ENCODE peak calls at places on chromosomes 1 and 21, in five cellular contexts. N is breast epithelium, W is lower leg skin, A is HFF-Myc, L is heart right ventricle. G is an unnamed sample.

GRCh38 chr1:204769997-204770396 is 84.5 kb upstream of the LRRN2 start:
- DNase-seq in N (no peak), W (no peak), A (no peak), L (no peak), G (no peak)

GRCh38 chr1:247358920-247359319 is 27.3 kb upstream of the ZNF496 start:
- DNase-seq in N (no peak), W (no peak), A (no peak), L (no peak), G (no peak)

GRCh38 chr1:67618285-67619018 is 66.5 kb upstream of the GADD45A start:
- DNase-seq in N (peak), W (peak), A (peak), L (peak), G (no peak)

GRCh38 chr1:30638086-30638485 is 85.3 kb downstream of the MATN1 start:
- DNase-seq in N (no peak), W (no peak), A (no peak), L (no peak), G (no peak)

GRCh38 chr1:202249846-202250245 is 56.2 kb downstream of the LGR6 start:
- DNase-seq in N (no peak), W (peak), A (peak), L (no peak), G (peak)

GRCh38 chr1:233114860-233115259 is 164.4 kb downstream of the NTPCR start:
- DNase-seq in N (no peak), W (no peak), A (no peak), L (no peak), G (no peak)

GRCh38 chr1:86416343-86416742 is 7.6 kb upstream of the CLCA2 start:
- DNase-seq in N (no peak), W (no peak), A (no peak), L (no peak), G (no peak)

GRCh38 chr1:232471250-232471649 is 158.7 kb downstream of the SIPA1L2 start:
- DNase-seq in N (no peak), W (no peak), A (no peak), L (no peak), G (no peak)

GRCh38 chr1:154595621-154596020 is 12.4 kb downstream of the ADAR start:
- DNase-seq in N (no peak), W (no peak), A (no peak), L (no peak), G (no peak)

DNA sequence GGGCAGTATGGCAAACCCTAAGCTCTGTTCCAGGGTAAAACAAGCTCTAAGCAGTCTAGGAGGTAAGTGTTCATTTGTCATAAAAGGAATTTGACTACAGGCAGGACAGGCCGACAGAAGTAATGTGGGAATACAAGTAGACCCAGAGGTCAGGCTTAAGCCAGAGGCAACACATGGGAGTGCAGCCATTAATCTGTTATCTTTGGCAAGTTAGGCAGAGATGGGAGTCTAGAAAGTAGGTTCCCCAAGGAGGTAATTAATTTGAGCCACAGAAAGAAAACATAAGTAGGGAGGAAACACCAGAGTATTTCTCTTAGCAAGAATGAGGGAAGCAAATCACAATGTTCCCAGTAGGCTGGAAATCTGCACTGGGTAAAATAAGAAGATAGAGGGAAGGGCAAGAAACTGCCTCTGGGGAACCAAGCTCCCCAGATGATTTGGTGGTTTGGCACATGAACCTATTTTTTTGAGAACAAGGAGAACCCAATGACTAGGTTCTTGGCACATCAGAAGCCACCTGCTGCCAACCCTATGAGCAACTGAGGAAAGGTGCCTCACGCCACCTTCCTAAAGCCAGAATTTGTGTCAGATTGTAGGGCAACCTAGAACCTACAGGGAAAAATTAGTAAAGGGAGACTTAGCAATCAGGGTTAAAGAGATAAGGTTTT is 636.4 kb upstream of the PLXNA2 start:
- DNase-seq in N (peak), W (no peak), A (no peak), L (no peak), G (no peak)
- H3K4me3 ChIP-seq in N (no peak), W (no peak), A (no peak), L (no peak), G (no peak)

GRCh38 chr21:26795866-26796329 is 49.3 kb downstream of the ADAMTS1 start:
- DNase-seq in N (no peak), W (no peak), A (peak), L (peak), G (no peak)
- H3K4me3 ChIP-seq in N (no peak), W (no peak), A (no peak), L (no peak), G (no peak)

DNA sequence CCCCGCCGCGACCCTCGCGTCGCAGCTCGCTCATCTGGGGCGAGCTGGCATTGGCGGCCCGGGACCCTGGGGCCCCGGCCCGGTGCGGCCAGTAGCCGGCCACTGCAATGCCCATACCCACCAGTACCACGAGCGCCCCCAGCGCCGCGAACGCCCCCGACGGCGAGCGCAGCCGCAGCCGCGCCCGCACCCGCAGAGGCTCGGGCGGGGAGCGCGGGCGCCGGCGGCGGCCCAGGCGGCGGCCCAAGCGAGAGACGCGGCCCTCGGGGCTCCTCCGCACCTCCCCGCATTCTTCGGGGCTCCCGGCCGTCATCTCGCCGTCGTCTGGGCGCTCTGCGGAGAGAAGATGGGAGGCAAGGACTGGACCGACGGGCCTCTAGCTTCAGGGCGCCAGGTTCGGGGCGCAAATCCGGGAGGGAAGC is 2.2 kb downstream of the TMEM200B start:
- DNase-seq in N (no peak), W (no peak), A (no peak), L (no peak), G (peak)
- H3K4me3 ChIP-seq in N (peak), W (peak), A (peak), L (peak), G (peak)

GRCh38 chr1:111988743-111989453 is 570 bp downstream of the KCND3 start:
- DNase-seq in N (no peak), W (no peak), A (no peak), L (no peak), G (no peak)
- H3K4me3 ChIP-seq in N (peak), W (peak), A (no peak), L (peak), G (peak)

GRCh38 chr21:42539931-42540343 is 26.3 kb downstream of the SLC37A1 start:
- DNase-seq in N (no peak), W (no peak), A (no peak), L (no peak), G (peak)
- H3K4me3 ChIP-seq in N (no peak), W (no peak), A (no peak), L (no peak), G (no peak)

GRCh38 chr1:34164510-34165381 is at the start of gene CSMD2:
- DNase-seq in N (no peak), W (no peak), A (no peak), L (no peak), G (peak)

GRCh38 chr1:34163792-34164509 is 1.1 kb downstream of the CSMD2 start:
- DNase-seq in N (no peak), W (no peak), A (no peak), L (no peak), G (no peak)

GRCh38 chr1:34167091-34167788 is 2.2 kb upstream of the CSMD2 start:
- DNase-seq in N (no peak), W (no peak), A (no peak), L (no peak), G (no peak)

GRCh38 chr1:34166191-34167090 is 1.4 kb upstream of the CSMD2 start:
- DNase-seq in N (no peak), W (no peak), A (no peak), L (no peak), G (no peak)

DNA sequence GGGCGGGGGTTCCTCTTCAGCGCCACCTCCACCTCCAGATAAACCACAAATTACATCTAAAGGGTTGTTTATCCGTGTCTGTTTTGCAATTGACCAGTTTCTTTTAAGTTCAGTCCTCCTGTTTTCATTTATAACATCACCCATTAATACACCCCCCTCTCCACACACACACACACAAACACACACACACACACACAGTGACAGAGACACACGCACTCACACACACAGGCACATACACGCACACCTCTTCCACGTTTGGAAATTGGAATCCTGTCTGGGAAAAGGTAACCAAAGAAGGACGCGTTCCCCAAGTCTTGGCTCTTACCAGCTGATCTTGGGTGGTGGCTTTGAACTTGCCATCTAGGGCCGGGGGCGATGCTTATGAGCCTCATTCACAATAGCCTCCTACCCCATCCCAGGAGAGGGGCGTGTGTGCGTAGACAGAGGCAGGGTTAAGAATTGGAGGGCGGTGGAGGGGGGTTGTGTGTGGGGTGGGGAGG is 442 bp upstream of the CSMD2 start:
- DNase-seq in N (no peak), W (no peak), A (no peak), L (no peak), G (no peak)
- H3K4me3 ChIP-seq in N (peak), W (no peak), A (peak), L (no peak), G (no peak)